ENCODE peak calls at places on chromosomes 6 and 20, in five cellular contexts. G is spleen; M is astrocyte of the spinal cord; R is HCT116; I is CD8-positive, alpha-beta T cell. Q is an unnamed sample.

GRCh38 chr20:38633577-38634093 is 32.0 kb downstream of the ARHGAP40 start:
- DNase-seq in G (peak; percentile 79), R (peak; percentile 44), I (peak; percentile 62), M (no peak), Q (peak; percentile 67)

GRCh38 chr20:63117151-63117550 is 98.8 kb downstream of the YTHDF1 start:
- DNase-seq in G (peak; percentile 30), I (no peak), R (no peak), M (no peak), Q (no peak)

GRCh38 chr6:36442671-36443497 is at the start of the genes KCTD20 and PXT1:
- DNase-seq in G (peak; percentile 98), R (peak; percentile 75), I (peak; percentile 89), M (peak; percentile 90), Q (peak; percentile 95)

GRCh38 chr20:13840093-13840465 is 55.3 kb downstream of the NDUFAF5 start:
- DNase-seq in G (no peak), M (no peak), R (no peak), I (no peak), Q (no peak)

GRCh38 chr6:166498661-166499349 is 87.7 kb downstream of the RAMACL start:
- DNase-seq in M (no peak), G (no peak), I (no peak), R (no peak), Q (no peak)

GRCh38 chr6:47512872-47513271 is 35.3 kb downstream of the CD2AP start:
- DNase-seq in M (peak; percentile 22), G (no peak), I (no peak), R (no peak), Q (no peak)

GRCh38 chr6:64301307-64302236 is 666.0 kb downstream of the PHF3 start:
- DNase-seq in R (no peak), M (no peak), I (no peak), G (no peak), Q (no peak)

GRCh38 chr20:63846128-63846771 is 15.0 kb upstream of the ABHD16B start:
- DNase-seq in I (no peak), M (no peak), G (peak; percentile 85), R (no peak), Q (no peak)

GRCh38 chr6:137467211-137467610 is 27.0 kb downstream of the OLIG3 start:
- DNase-seq in R (no peak), I (no peak), M (no peak), G (no peak), Q (no peak)

GRCh38 chr20:54573838-54574237 is 98.4 kb downstream of the DOK5 start:
- DNase-seq in I (no peak), M (no peak), R (no peak), G (no peak), Q (no peak)

GRCh38 chr6:105593056-105593455 is 190.2 kb upstream of the PREP start:
- DNase-seq in I (no peak), R (no peak), G (no peak), M (no peak), Q (no peak)

GRCh38 chr6:1610497-1611321 is 994 bp downstream of the FOXC1 start:
- DNase-seq in R (no peak), M (no peak), I (no peak), G (no peak), Q (peak; percentile 33)

GRCh38 chr6:38142178-38142902 is 322.8 kb downstream of the ZFAND3 start:
- DNase-seq in M (no peak), I (no peak), G (no peak), R (no peak), Q (peak; percentile 35)

GRCh38 chr6:106247733-106248132 is 77.8 kb downstream of the ATG5 start:
- DNase-seq in G (no peak), M (no peak), I (no peak), R (no peak), Q (peak; percentile 54)

GRCh38 chr6:92589970-92590369 is 829.4 kb downstream of the EPHA7 start:
- DNase-seq in G (no peak), R (no peak), I (no peak), M (peak; percentile 6), Q (no peak)

GRCh38 chr20:34815636-34816035 is 9.8 kb downstream of the NCOA6 start:
- DNase-seq in G (no peak), M (peak; percentile 7), R (no peak), I (no peak), Q (no peak)

GRCh38 chr6:14721103-14721758 is 524.6 kb upstream of the JARID2 start:
- DNase-seq in R (no peak), G (no peak), I (no peak), M (no peak), Q (no peak)

GRCh38 chr6:170067257-170067656 is 223.6 kb downstream of the DLL1 start:
- DNase-seq in G (peak; percentile 70), R (no peak), I (peak; percentile 43), M (no peak), Q (no peak)

GRCh38 chr6:14037402-14038277 is 79.9 kb upstream of the CD83 start:
- DNase-seq in G (no peak), I (no peak), R (no peak), M (peak; percentile 76), Q (no peak)

GRCh38 chr6:148441454-148441911 is 98.8 kb downstream of the SASH1 start:
- DNase-seq in I (no peak), R (peak; percentile 66), G (no peak), M (peak; percentile 77), Q (no peak)

GRCh38 chr6:70956451-70957283 is at the start of gene B3GAT2:
- DNase-seq in G (peak; percentile 80), I (no peak), R (no peak), M (peak; percentile 38), Q (peak; percentile 9)

GRCh38 chr6:20056350-20056992 is 155.8 kb downstream of the MBOAT1 start:
- DNase-seq in R (peak; percentile 52), M (peak; percentile 66), G (no peak), I (no peak), Q (peak; percentile 37)

GRCh38 chr20:50645253-50646068 is 45.9 kb downstream of the RIPOR3 start:
- DNase-seq in I (no peak), R (peak; percentile 80), G (no peak), M (peak; percentile 96), Q (no peak)

GRCh38 chr6:25960689-25961088 is 1.9 kb upstream of the TRIM38 start:
- DNase-seq in R (no peak), G (no peak), I (no peak), M (no peak), Q (no peak)

GRCh38 chr6:166530211-166531045 is 56.0 kb downstream of the RAMACL start:
- DNase-seq in I (no peak), R (peak; percentile 54), M (peak; percentile 30), G (no peak), Q (no peak)

GRCh38 chr20:13883425-13883824 is 98.6 kb downstream of the NDUFAF5 start:
- DNase-seq in I (no peak), M (no peak), G (no peak), R (no peak), Q (no peak)

GRCh38 chr6:107832146-107833056 is 8.3 kb upstream of the SCML4 start:
- DNase-seq in I (no peak), M (no peak), G (no peak), R (no peak), Q (no peak)

GRCh38 chr6:31270788-31271640 is 878 bp downstream of the HLA-C start:
- DNase-seq in R (no peak), M (peak; percentile 19), G (peak; percentile 95), I (peak; percentile 65), Q (peak; percentile 74)

GRCh38 chr6:12160350-12160749 is 129.8 kb upstream of the EDN1 start:
- DNase-seq in M (peak; percentile 65), R (no peak), I (no peak), G (no peak), Q (no peak)

GRCh38 chr20:53141651-53142050 is 169.5 kb downstream of the TSHZ2 start:
- DNase-seq in M (no peak), R (no peak), I (no peak), G (no peak), Q (no peak)

GRCh38 chr20:11158146-11158545 is 484.3 kb upstream of the JAG1 start:
- DNase-seq in R (no peak), M (no peak), I (no peak), G (no peak), Q (no peak)

GRCh38 chr20:51444472-51444871 is 98.0 kb downstream of the NFATC2 start:
- DNase-seq in M (no peak), R (no peak), I (no peak), G (peak; percentile 39), Q (no peak)

GRCh38 chr6:53487080-53487479 is 57.8 kb downstream of the GCLC start:
- DNase-seq in M (no peak), I (no peak), R (no peak), G (no peak), Q (no peak)

GRCh38 chr6:149453597-149454340 is 31.0 kb downstream of the ZC3H12D start:
- DNase-seq in I (no peak), R (no peak), M (no peak), G (peak; percentile 46), Q (no peak)

GRCh38 chr6:84258268-84258667 is 30.8 kb upstream of the CEP162 start:
- DNase-seq in R (no peak), I (no peak), G (no peak), M (no peak), Q (no peak)
- H3K4me3 ChIP-seq in R (no peak overlapping the region), I (no peak overlapping the region), G (peak overlapping the region; percentile 14), M (no peak overlapping the region), Q (no peak overlapping the region)

GRCh38 chr20:44598413-44599290 is 16.3 kb downstream of the PKIG start:
- DNase-seq in R (no peak), I (no peak), M (no peak), G (peak; percentile 80), Q (peak; percentile 68)
- TF ChIP-seq CTCF in R (peak; percentile 17), I (peak; percentile 13), M (peak; percentile 24), G (peak; percentile 27), Q (peak; percentile 27)

DNA sequence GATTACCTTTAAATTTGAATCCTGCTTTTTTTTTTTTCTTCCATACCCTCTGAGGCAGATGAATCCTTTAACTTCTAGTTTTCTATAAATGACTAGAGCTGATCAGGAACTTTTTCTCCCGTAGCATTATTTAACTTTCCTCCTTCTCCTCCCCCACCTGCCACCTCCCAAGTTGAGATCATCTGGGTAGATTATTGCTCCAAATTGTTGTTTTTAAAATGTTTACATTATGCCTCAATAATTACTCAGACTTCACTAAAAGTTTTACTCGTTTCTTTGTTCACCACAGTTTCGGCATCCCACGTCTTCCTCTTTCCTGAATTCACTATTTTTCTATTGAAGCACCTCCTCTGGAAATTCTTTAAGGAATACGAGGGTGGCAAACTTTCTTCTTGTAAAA is 16.6 kb upstream of the SCUBE3 start:
- DNase-seq in M (no peak), G (no peak), I (no peak), R (no peak), Q (no peak)
- H3K4me3 ChIP-seq in M (no peak overlapping the region), G (no peak overlapping the region), I (no peak overlapping the region), R (no peak overlapping the region), Q (no peak overlapping the region)

DNA sequence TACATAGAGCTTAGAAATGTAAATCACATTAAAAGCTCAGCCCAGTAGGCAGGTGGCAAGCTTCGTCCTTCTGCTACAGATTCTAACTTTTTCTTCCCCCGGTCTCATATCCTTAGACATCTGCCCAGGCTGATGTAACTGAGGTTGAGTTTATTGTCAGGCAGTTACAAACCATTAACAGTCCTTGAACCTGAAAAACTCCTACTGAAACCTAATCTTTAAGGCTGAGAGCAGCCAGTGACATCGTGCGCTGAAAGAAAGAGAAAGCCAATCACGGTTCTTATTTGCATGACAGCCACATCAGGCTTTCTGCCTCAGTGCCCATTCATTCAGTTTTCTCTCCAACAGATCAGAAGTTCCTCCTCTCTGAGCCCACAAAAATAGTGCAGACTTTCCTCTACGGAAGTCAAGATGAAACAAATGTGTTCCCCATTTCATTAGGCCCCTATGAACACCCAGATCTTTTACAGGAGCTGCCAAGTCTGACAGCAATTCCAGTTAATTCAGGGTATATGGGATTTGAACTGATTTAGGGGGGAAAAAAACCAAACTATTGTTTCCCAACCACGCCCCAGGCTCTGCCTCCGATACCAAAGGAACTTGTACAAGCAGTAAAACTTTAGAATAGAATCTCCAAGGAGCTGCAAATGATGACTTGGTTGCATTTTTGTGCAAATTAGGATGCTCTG is at the start of gene NHSL1:
- DNase-seq in R (no peak), G (no peak), M (peak; percentile 82), I (no peak), Q (peak; percentile 58)
- TF ChIP-seq CTCF in R (no peak), G (no peak), M (no peak), I (no peak), Q (no peak)